ENCODE peak calls at places on chromosome 11, in seven cellular contexts. One of them, this sample, is unnamed.

GRCh38 chr11:100247701-100248100 is 439.4 kb upstream of the ARHGAP42 start:
- DNase-seq in BJ: no peak
- DNase-seq in bronchial epithelial cell: peak; percentile 41
- DNase-seq in mesenchymal stem cell: no peak
- DNase-seq in hepatocyte: no peak
- DNase-seq in mucosa of descending colon: no peak
- DNase-seq in H7: no peak
- DNase-seq in this sample: no peak

GRCh38 chr11:130442728-130443127 is 5.7 kb upstream of the ADAMTS15 start:
- DNase-seq in BJ: no peak
- DNase-seq in bronchial epithelial cell: no peak
- DNase-seq in mesenchymal stem cell: no peak
- DNase-seq in hepatocyte: no peak
- DNase-seq in mucosa of descending colon: no peak
- DNase-seq in H7: no peak
- DNase-seq in this sample: no peak

GRCh38 chr11:131909426-131910200 is 539.2 kb downstream of the NTM start:
- DNase-seq in BJ: no peak
- DNase-seq in bronchial epithelial cell: no peak
- DNase-seq in mesenchymal stem cell: no peak
- DNase-seq in hepatocyte: no peak
- DNase-seq in mucosa of descending colon: no peak
- DNase-seq in H7: no peak
- DNase-seq in this sample: no peak

GRCh38 chr11:720642-721346 is 14.8 kb downstream of the EPS8L2 start:
- DNase-seq in BJ: no peak
- DNase-seq in bronchial epithelial cell: no peak
- DNase-seq in mesenchymal stem cell: no peak
- DNase-seq in hepatocyte: peak; percentile 28
- DNase-seq in mucosa of descending colon: peak; percentile 87
- DNase-seq in H7: peak; percentile 100
- DNase-seq in this sample: no peak

GRCh38 chr11:134393638-134394037 is 18.4 kb downstream of the B3GAT1 start:
- DNase-seq in BJ: no peak
- DNase-seq in bronchial epithelial cell: no peak
- DNase-seq in mesenchymal stem cell: no peak
- DNase-seq in hepatocyte: peak; percentile 65
- DNase-seq in mucosa of descending colon: peak; percentile 56
- DNase-seq in H7: peak; percentile 93
- DNase-seq in this sample: no peak

GRCh38 chr11:44269369-44270351 is 40.3 kb downstream of the ALX4 start:
- DNase-seq in BJ: no peak
- DNase-seq in bronchial epithelial cell: no peak
- DNase-seq in mesenchymal stem cell: no peak
- DNase-seq in hepatocyte: no peak
- DNase-seq in mucosa of descending colon: no peak
- DNase-seq in H7: peak; percentile 53
- DNase-seq in this sample: peak; percentile 80

GRCh38 chr11:17596711-17597110 is 49.7 kb downstream of the OTOG start:
- DNase-seq in BJ: no peak
- DNase-seq in bronchial epithelial cell: no peak
- DNase-seq in mesenchymal stem cell: no peak
- DNase-seq in hepatocyte: no peak
- DNase-seq in mucosa of descending colon: no peak
- DNase-seq in H7: no peak
- DNase-seq in this sample: no peak

GRCh38 chr11:77747381-77747969 is 73.0 kb downstream of the RSF1 start:
- DNase-seq in BJ: peak; percentile 5
- DNase-seq in bronchial epithelial cell: no peak
- DNase-seq in mesenchymal stem cell: no peak
- DNase-seq in hepatocyte: no peak
- DNase-seq in mucosa of descending colon: no peak
- DNase-seq in H7: no peak
- DNase-seq in this sample: no peak

GRCh38 chr11:43021466-43021865 is 290.3 kb upstream of the API5 start:
- DNase-seq in BJ: no peak
- DNase-seq in bronchial epithelial cell: no peak
- DNase-seq in mesenchymal stem cell: no peak
- DNase-seq in hepatocyte: peak; percentile 5
- DNase-seq in mucosa of descending colon: no peak
- DNase-seq in H7: peak; percentile 16
- DNase-seq in this sample: no peak

GRCh38 chr11:67311556-67312082 is 8.3 kb downstream of the SSH3 start:
- DNase-seq in BJ: no peak
- DNase-seq in bronchial epithelial cell: peak; percentile 69
- DNase-seq in mesenchymal stem cell: no peak
- DNase-seq in hepatocyte: no peak
- DNase-seq in mucosa of descending colon: no peak
- DNase-seq in H7: peak; percentile 56
- DNase-seq in this sample: no peak

GRCh38 chr11:77198440-77198849 is 70.4 kb downstream of the MYO7A start:
- DNase-seq in BJ: no peak
- DNase-seq in bronchial epithelial cell: peak; percentile 20
- DNase-seq in mesenchymal stem cell: no peak
- DNase-seq in hepatocyte: no peak
- DNase-seq in mucosa of descending colon: peak; percentile 13
- DNase-seq in H7: peak; percentile 93
- DNase-seq in this sample: no peak

GRCh38 chr11:8832571-8833260 is 78.3 kb upstream of the AKIP1 start:
- DNase-seq in BJ: peak; percentile 84
- DNase-seq in bronchial epithelial cell: peak; percentile 80
- DNase-seq in mesenchymal stem cell: peak; percentile 86
- DNase-seq in hepatocyte: peak; percentile 42
- DNase-seq in mucosa of descending colon: no peak
- DNase-seq in H7: no peak
- DNase-seq in this sample: no peak

GRCh38 chr11:117822522-117823033 is 2.0 kb downstream of the FXYD2 start:
- DNase-seq in BJ: no peak
- DNase-seq in bronchial epithelial cell: no peak
- DNase-seq in mesenchymal stem cell: no peak
- DNase-seq in hepatocyte: no peak
- DNase-seq in mucosa of descending colon: peak; percentile 27
- DNase-seq in H7: no peak
- DNase-seq in this sample: no peak

GRCh38 chr11:67626970-67627369 is 2.8 kb downstream of the NUDT8 start:
- DNase-seq in BJ: no peak
- DNase-seq in bronchial epithelial cell: no peak
- DNase-seq in mesenchymal stem cell: no peak
- DNase-seq in hepatocyte: no peak
- DNase-seq in mucosa of descending colon: peak; percentile 26
- DNase-seq in H7: no peak
- DNase-seq in this sample: no peak

GRCh38 chr11:121895919-121896318 is 220.1 kb downstream of the BLID start:
- DNase-seq in BJ: peak; percentile 77
- DNase-seq in bronchial epithelial cell: peak; percentile 58
- DNase-seq in mesenchymal stem cell: peak; percentile 37
- DNase-seq in hepatocyte: no peak
- DNase-seq in mucosa of descending colon: no peak
- DNase-seq in H7: no peak
- DNase-seq in this sample: no peak

GRCh38 chr11:34586655-34587281 is 34.1 kb upstream of the EHF start:
- DNase-seq in BJ: no peak
- DNase-seq in bronchial epithelial cell: no peak
- DNase-seq in mesenchymal stem cell: no peak
- DNase-seq in hepatocyte: no peak
- DNase-seq in mucosa of descending colon: no peak
- DNase-seq in H7: no peak
- DNase-seq in this sample: no peak

GRCh38 chr11:130476200-130476921 is 27.9 kb downstream of the ADAMTS15 start:
- DNase-seq in BJ: no peak
- DNase-seq in bronchial epithelial cell: no peak
- DNase-seq in mesenchymal stem cell: peak; percentile 23
- DNase-seq in hepatocyte: no peak
- DNase-seq in mucosa of descending colon: no peak
- DNase-seq in H7: peak; percentile 37
- DNase-seq in this sample: no peak

GRCh38 chr11:59267738-59268475 is 55.2 kb upstream of the MPEG1 start:
- DNase-seq in BJ: no peak
- DNase-seq in bronchial epithelial cell: peak; percentile 93
- DNase-seq in mesenchymal stem cell: no peak
- DNase-seq in hepatocyte: no peak
- DNase-seq in mucosa of descending colon: no peak
- DNase-seq in H7: no peak
- DNase-seq in this sample: no peak

GRCh38 chr11:128298271-128298670 is 289.1 kb downstream of the ETS1 start:
- DNase-seq in BJ: no peak
- DNase-seq in bronchial epithelial cell: no peak
- DNase-seq in mesenchymal stem cell: no peak
- DNase-seq in hepatocyte: no peak
- DNase-seq in mucosa of descending colon: no peak
- DNase-seq in H7: no peak
- DNase-seq in this sample: no peak

GRCh38 chr11:115848614-115849013 is 344.4 kb upstream of the CADM1 start:
- DNase-seq in BJ: no peak
- DNase-seq in bronchial epithelial cell: peak; percentile 13
- DNase-seq in mesenchymal stem cell: no peak
- DNase-seq in hepatocyte: no peak
- DNase-seq in mucosa of descending colon: no peak
- DNase-seq in H7: no peak
- DNase-seq in this sample: no peak

GRCh38 chr11:115201121-115201792 is 303.0 kb downstream of the CADM1 start:
- DNase-seq in BJ: peak; percentile 91
- DNase-seq in bronchial epithelial cell: peak; percentile 7
- DNase-seq in mesenchymal stem cell: peak; percentile 56
- DNase-seq in hepatocyte: no peak
- DNase-seq in mucosa of descending colon: no peak
- DNase-seq in H7: no peak
- DNase-seq in this sample: peak; percentile 50

GRCh38 chr11:119024430-119025098 is 6.0 kb downstream of the TRAPPC4 start:
- DNase-seq in BJ: no peak
- DNase-seq in bronchial epithelial cell: no peak
- DNase-seq in mesenchymal stem cell: no peak
- DNase-seq in hepatocyte: no peak
- DNase-seq in mucosa of descending colon: no peak
- DNase-seq in H7: peak; percentile 22
- DNase-seq in this sample: no peak
- H3K36me3 ChIP-seq in BJ: peaks cover 8% of the 10 kb centered on the region
- H3K36me3 ChIP-seq in bronchial epithelial cell: peaks cover 18% of the 10 kb centered on the region
- H3K36me3 ChIP-seq in mesenchymal stem cell: peaks cover 60% of the 10 kb centered on the region
- H3K36me3 ChIP-seq in hepatocyte: no peaks in the 10 kb centered on the region
- H3K36me3 ChIP-seq in mucosa of descending colon: no peaks in the 10 kb centered on the region
- H3K36me3 ChIP-seq in H7: peaks cover 61% of the 10 kb centered on the region
- H3K36me3 ChIP-seq in this sample: peaks cover 22% of the 10 kb centered on the region

GRCh38 chr11:70351646-70352045 is 46.7 kb upstream of the CTTN start:
- DNase-seq in BJ: no peak
- DNase-seq in bronchial epithelial cell: no peak
- DNase-seq in mesenchymal stem cell: no peak
- DNase-seq in hepatocyte: no peak
- DNase-seq in mucosa of descending colon: no peak
- DNase-seq in H7: no peak
- DNase-seq in this sample: no peak
- H3K36me3 ChIP-seq in BJ: peaks cover 25% of the 10 kb centered on the region
- H3K36me3 ChIP-seq in bronchial epithelial cell: peaks cover 23% of the 10 kb centered on the region
- H3K36me3 ChIP-seq in mesenchymal stem cell: peaks cover 43% of the 10 kb centered on the region
- H3K36me3 ChIP-seq in hepatocyte: no peaks in the 10 kb centered on the region
- H3K36me3 ChIP-seq in mucosa of descending colon: no peaks in the 10 kb centered on the region
- H3K36me3 ChIP-seq in H7: peaks cover 39% of the 10 kb centered on the region
- H3K36me3 ChIP-seq in this sample: peaks cover 43% of the 10 kb centered on the region

GRCh38 chr11:102430158-102430836 is 22.3 kb downstream of the TMEM123 start:
- DNase-seq in BJ: no peak
- DNase-seq in bronchial epithelial cell: no peak
- DNase-seq in mesenchymal stem cell: no peak
- DNase-seq in hepatocyte: no peak
- DNase-seq in mucosa of descending colon: no peak
- DNase-seq in H7: no peak
- DNase-seq in this sample: peak; percentile 5

GRCh38 chr11:102428696-102429095 is 23.9 kb downstream of the TMEM123 start:
- DNase-seq in BJ: no peak
- DNase-seq in bronchial epithelial cell: no peak
- DNase-seq in mesenchymal stem cell: no peak
- DNase-seq in hepatocyte: no peak
- DNase-seq in mucosa of descending colon: no peak
- DNase-seq in H7: no peak
- DNase-seq in this sample: no peak

GRCh38 chr11:102429691-102430090 is 22.9 kb downstream of the TMEM123 start:
- DNase-seq in BJ: no peak
- DNase-seq in bronchial epithelial cell: no peak
- DNase-seq in mesenchymal stem cell: no peak
- DNase-seq in hepatocyte: no peak
- DNase-seq in mucosa of descending colon: no peak
- DNase-seq in H7: no peak
- DNase-seq in this sample: no peak

GRCh38 chr11:102435688-102436087 is 16.9 kb downstream of the TMEM123 start:
- DNase-seq in BJ: no peak
- DNase-seq in bronchial epithelial cell: no peak
- DNase-seq in mesenchymal stem cell: no peak
- DNase-seq in hepatocyte: no peak
- DNase-seq in mucosa of descending colon: no peak
- DNase-seq in H7: no peak
- DNase-seq in this sample: no peak

GRCh38 chr11:102431404-102431803 is 21.2 kb downstream of the TMEM123 start:
- DNase-seq in BJ: no peak
- DNase-seq in bronchial epithelial cell: no peak
- DNase-seq in mesenchymal stem cell: no peak
- DNase-seq in hepatocyte: no peak
- DNase-seq in mucosa of descending colon: no peak
- DNase-seq in H7: no peak
- DNase-seq in this sample: no peak
- H3K36me3 ChIP-seq in BJ: peaks cover 1% of the 10 kb centered on the region
- H3K36me3 ChIP-seq in bronchial epithelial cell: peaks cover 4% of the 10 kb centered on the region
- H3K36me3 ChIP-seq in mesenchymal stem cell: peaks cover 8% of the 10 kb centered on the region
- H3K36me3 ChIP-seq in hepatocyte: no peaks in the 10 kb centered on the region
- H3K36me3 ChIP-seq in mucosa of descending colon: no peaks in the 10 kb centered on the region
- H3K36me3 ChIP-seq in H7: no peaks in the 10 kb centered on the region
- H3K36me3 ChIP-seq in this sample: no peaks in the 10 kb centered on the region

GRCh38 chr11:20048246-20048645 is 112.0 kb downstream of the DBX1 start:
- DNase-seq in BJ: no peak
- DNase-seq in bronchial epithelial cell: no peak
- DNase-seq in mesenchymal stem cell: no peak
- DNase-seq in hepatocyte: no peak
- DNase-seq in mucosa of descending colon: no peak
- DNase-seq in H7: no peak
- DNase-seq in this sample: no peak

GRCh38 chr11:20049231-20049630 is 111.0 kb downstream of the DBX1 start:
- DNase-seq in BJ: no peak
- DNase-seq in bronchial epithelial cell: no peak
- DNase-seq in mesenchymal stem cell: no peak
- DNase-seq in hepatocyte: no peak
- DNase-seq in mucosa of descending colon: no peak
- DNase-seq in H7: no peak
- DNase-seq in this sample: no peak

GRCh38 chr11:20050048-20050447 is 110.2 kb downstream of the DBX1 start:
- DNase-seq in BJ: no peak
- DNase-seq in bronchial epithelial cell: no peak
- DNase-seq in mesenchymal stem cell: no peak
- DNase-seq in hepatocyte: no peak
- DNase-seq in mucosa of descending colon: no peak
- DNase-seq in H7: peak; percentile 55
- DNase-seq in this sample: no peak

GRCh38 chr11:20047755-20048154 is 112.5 kb downstream of the DBX1 start:
- DNase-seq in BJ: no peak
- DNase-seq in bronchial epithelial cell: no peak
- DNase-seq in mesenchymal stem cell: no peak
- DNase-seq in hepatocyte: no peak
- DNase-seq in mucosa of descending colon: no peak
- DNase-seq in H7: no peak
- DNase-seq in this sample: no peak

DNA sequence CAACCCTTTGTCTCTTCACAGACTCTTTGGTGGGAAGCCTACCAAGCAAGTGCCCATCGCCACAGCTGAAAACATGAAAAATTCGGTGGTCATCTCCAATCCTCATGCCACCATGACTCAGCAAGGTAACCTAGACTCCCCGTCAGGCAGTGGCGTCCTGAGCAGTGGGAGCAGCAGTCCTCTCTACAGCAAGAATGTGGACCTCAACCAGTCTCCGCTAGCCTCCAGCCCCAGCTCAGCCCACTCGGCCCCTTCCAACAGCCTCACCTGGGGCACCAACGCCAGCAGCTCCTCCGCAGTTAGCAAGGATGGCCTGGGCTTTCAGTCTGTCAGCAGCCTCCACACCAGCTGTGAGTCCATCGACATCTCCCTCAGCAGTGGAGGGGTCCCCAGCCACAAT is 111.6 kb downstream of the DBX1 start:
- DNase-seq in BJ: no peak
- DNase-seq in bronchial epithelial cell: no peak
- DNase-seq in mesenchymal stem cell: no peak
- DNase-seq in hepatocyte: no peak
- DNase-seq in mucosa of descending colon: no peak
- DNase-seq in H7: no peak
- DNase-seq in this sample: no peak
- H3K36me3 ChIP-seq in BJ: peaks cover 10% of the 10 kb centered on the region
- H3K36me3 ChIP-seq in bronchial epithelial cell: peaks cover 23% of the 10 kb centered on the region
- H3K36me3 ChIP-seq in mesenchymal stem cell: peaks cover 26% of the 10 kb centered on the region
- H3K36me3 ChIP-seq in hepatocyte: no peaks in the 10 kb centered on the region
- H3K36me3 ChIP-seq in mucosa of descending colon: no peaks in the 10 kb centered on the region
- H3K36me3 ChIP-seq in H7: peaks cover 11% of the 10 kb centered on the region
- H3K36me3 ChIP-seq in this sample: peaks cover 6% of the 10 kb centered on the region

This sample was measured in brain microvascular endothelial cell.